ENCODE peak calls at places on chromosomes 6 and 20, in four cellular contexts. T is thyroid gland, P is IMR-90, G is OCI-M1. Z is an unnamed sample.
A peak's percentile ranks its signal among the peaks of the same experiment; 100 is the strongest.

GRCh38 chr6:48423640-48424365 is 312.8 kb upstream of the PTCHD4 start:
- DNase-seq in T (no peak), P (peak; percentile 65), G (no peak), Z (no peak)

GRCh38 chr6:30206799-30207618 is 6.2 kb downstream of the TRIM26 start:
- DNase-seq in T (peak; percentile 73), P (peak; percentile 20), G (no peak), Z (no peak)

GRCh38 chr6:144156991-144157390 is 6.7 kb downstream of the STX11 start:
- DNase-seq in T (no peak), P (no peak), G (no peak), Z (no peak)

GRCh38 chr6:168027521-168027920 is 30.1 kb downstream of the KIF25 start:
- DNase-seq in T (no peak), P (no peak), G (no peak), Z (no peak)

GRCh38 chr6:136077834-136078576 is 172.1 kb downstream of the MTFR2 start:
- DNase-seq in T (no peak), P (peak; percentile 96), G (no peak), Z (no peak)

GRCh38 chr20:46552460-46553420 is 2.3 kb upstream of the OCSTAMP start:
- DNase-seq in T (no peak), P (no peak), G (peak; percentile 65), Z (no peak)

GRCh38 chr20:10476319-10476724 is 41.2 kb downstream of the SLX4IP start:
- DNase-seq in T (no peak), P (peak; percentile 51), G (peak; percentile 81), Z (no peak)

GRCh38 chr6:20712011-20712410 is 177.8 kb downstream of the CDKAL1 start:
- DNase-seq in T (no peak), P (no peak), G (no peak), Z (no peak)

GRCh38 chr6:54802775-54803631 is 43.6 kb upstream of the FAM83B start:
- DNase-seq in T (no peak), P (peak; percentile 83), G (peak; percentile 63), Z (no peak)

GRCh38 chr6:136084403-136084802 is 165.7 kb downstream of the MTFR2 start:
- DNase-seq in T (no peak), P (peak; percentile 31), G (no peak), Z (no peak)

GRCh38 chr6:15452182-15452941 is 206.5 kb downstream of the JARID2 start:
- DNase-seq in T (no peak), P (no peak), G (no peak), Z (no peak)

GRCh38 chr6:158086054-158086705 is 81.9 kb downstream of the SERAC1 start:
- DNase-seq in T (no peak), P (peak; percentile 64), G (no peak), Z (no peak)

GRCh38 chr20:17643531-17644188 is 38.4 kb downstream of the RRBP1 start:
- DNase-seq in T (peak; percentile 70), P (no peak), G (no peak), Z (no peak)

GRCh38 chr6:82251942-82252341 is 4.4 kb upstream of the IBTK start:
- DNase-seq in T (no peak), P (peak; percentile 54), G (peak; percentile 82), Z (no peak)

GRCh38 chr6:3398165-3398562 is 58.7 kb downstream of the SLC22A23 start:
- DNase-seq in T (no peak), P (no peak), G (no peak), Z (no peak)

GRCh38 chr20:6311841-6312655 is 189.2 kb upstream of the FERMT1 start:
- DNase-seq in T (no peak), P (no peak), G (no peak), Z (no peak)

GRCh38 chr6:160940197-160940596 is 51.4 kb upstream of the MAP3K4 start:
- DNase-seq in T (no peak), P (no peak), G (no peak), Z (no peak)

GRCh38 chr20:12699374-12700228 is 309.2 kb upstream of the SPTLC3 start:
- DNase-seq in T (no peak), P (no peak), G (no peak), Z (no peak)

GRCh38 chr6:95094751-95095150 is 482.6 kb upstream of the MANEA start:
- DNase-seq in T (no peak), P (peak; percentile 71), G (no peak), Z (no peak)